ENCODE peak calls at places on chromosomes 4 and X, in seven cellular contexts. S, A, Y, R, D, L and K are unnamed samples.

GRCh38 chr4:118817178-118817930 is 18.6 kb downstream of the SEC24D start:
- DNase-seq in S (no peak), A (no peak), R (no peak), D (no peak), Y (no peak), L (no peak), K (no peak)

GRCh38 chr4:24655971-24656370 is 71.6 kb upstream of the DHX15 start:
- DNase-seq in D (no peak), S (no peak), R (no peak), Y (no peak), A (no peak), L (no peak), K (no peak)

GRCh38 chrX:3010532-3010931 is 4.2 kb downstream of the ARSH start:
- DNase-seq in L (no peak), S (no peak), D (no peak), Y (no peak), R (no peak), A (no peak), K (no peak)

GRCh38 chr4:1356181-1356998 is 9.4 kb downstream of the UVSSA start:
- DNase-seq in Y (peak), S (peak), R (no peak), L (peak), D (no peak), A (peak), K (peak)

GRCh38 chrX:53262918-53263394 is 18.4 kb downstream of the IQSEC2 start:
- DNase-seq in L (no peak), Y (no peak), R (no peak), D (no peak), S (no peak), A (no peak), K (no peak)

GRCh38 chrX:69027181-69028005 is 137.9 kb downstream of the PJA1 start:
- DNase-seq in S (no peak), L (peak), Y (peak), A (peak), D (no peak), R (no peak), K (no peak)

GRCh38 chrX:107674480-107675364 is 46.4 kb downstream of the PRPS1 start:
- DNase-seq in D (peak), L (peak), S (peak), R (no peak), A (no peak), Y (peak), K (peak)

GRCh38 chr4:94758141-94758699 is 465 bp downstream of the BMPR1B start:
- DNase-seq in D (peak), S (no peak), R (no peak), A (peak), Y (no peak), L (peak), K (no peak)

GRCh38 chrX:39536165-39536564 is 561.6 kb downstream of the BCOR start:
- DNase-seq in S (no peak), D (no peak), R (no peak), L (no peak), A (no peak), Y (no peak), K (no peak)

GRCh38 chrX:104098151-104098808 is 14.0 kb upstream of the ZCCHC18 start:
- DNase-seq in R (peak), A (no peak), S (peak), D (no peak), L (peak), Y (peak), K (peak)

GRCh38 chrX:72738396-72738795 is 24.3 kb upstream of the PHKA1 start:
- DNase-seq in S (no peak), L (no peak), R (no peak), Y (no peak), D (no peak), A (no peak), K (no peak)

GRCh38 chr4:119785963-119786362 is 157.4 kb upstream of the PDE5A start:
- DNase-seq in Y (no peak), S (no peak), R (no peak), L (peak), D (no peak), A (no peak), K (no peak)

GRCh38 chr4:15078682-15079642 is 76.7 kb downstream of the CPEB2 start:
- DNase-seq in D (no peak), Y (no peak), R (no peak), L (no peak), A (no peak), S (no peak), K (no peak)